ENCODE peak calls at places on chromosomes 3 and 15, in six cellular contexts. W, L, M, Q, Y and B are unnamed samples.

GRCh38 chr15:57895291-57895690 is 170.2 kb downstream of the ALDH1A2 start:
- DNase-seq in W (no peak), L (no peak), M (no peak), Q (no peak), Y (no peak), B (no peak)

GRCh38 chr15:92000709-92001108 is 147.2 kb downstream of the SLCO3A1 start:
- DNase-seq in W (no peak), L (no peak), M (no peak), Q (peak; percentile 35), Y (no peak), B (no peak)

GRCh38 chr3:68162644-68163043 is 508.2 kb upstream of the SUCLG2 start:
- DNase-seq in W (no peak), L (no peak), M (no peak), Q (no peak), Y (no peak), B (no peak)

GRCh38 chr3:111588527-111588926 is 6.6 kb downstream of the ZBED2 start:
- DNase-seq in W (no peak), L (no peak), M (no peak), Q (no peak), Y (no peak), B (no peak)

GRCh38 chr3:131989318-131989717 is 45.5 kb downstream of the CPNE4 start:
- DNase-seq in W (no peak), L (no peak), M (no peak), Q (no peak), Y (no peak), B (no peak)

GRCh38 chr3:46714728-46715506 is 2.8 kb downstream of the PRSS50 start:
- DNase-seq in W (no peak), L (no peak), M (no peak), Q (no peak), Y (no peak), B (no peak)

GRCh38 chr3:172321035-172321434 is 127.2 kb downstream of the GHSR start:
- DNase-seq in W (no peak), L (no peak), M (no peak), Q (peak; percentile 25), Y (no peak), B (no peak)

GRCh38 chr15:35783203-35783602 is 237.2 kb upstream of the DPH6 start:
- DNase-seq in W (no peak), L (no peak), M (no peak), Q (no peak), Y (no peak), B (no peak)

GRCh38 chr3:71905426-71905825 is 120.5 kb upstream of the PROK2 start:
- DNase-seq in W (no peak), L (no peak), M (no peak), Q (no peak), Y (no peak), B (no peak)

GRCh38 chr15:92707880-92708551 is 52.4 kb upstream of the FAM174B start:
- DNase-seq in W (no peak), L (no peak), M (no peak), Q (no peak), Y (no peak), B (no peak)

GRCh38 chr3:66370179-66370578 is 130.6 kb downstream of the LRIG1 start:
- DNase-seq in W (no peak), L (no peak), M (no peak), Q (no peak), Y (no peak), B (no peak)

GRCh38 chr15:40360015-40360414 is 2.0 kb downstream of the DISP2 start:
- DNase-seq in W (no peak), L (no peak), M (no peak), Q (no peak), Y (no peak), B (no peak)

GRCh38 chr15:45177285-45177684 is 10.5 kb downstream of the SHF start:
- DNase-seq in W (no peak), L (no peak), M (no peak), Q (no peak), Y (no peak), B (no peak)

GRCh38 chr15:73983773-73984172 is 8.3 kb downstream of the STOML1 start:
- DNase-seq in W (no peak), L (no peak), M (no peak), Q (no peak), Y (no peak), B (no peak)
- H3K27ac ChIP-seq in W (peak overlapping the region; percentile 82), L (no peak overlapping the region), M (peak overlapping the region; percentile 98), Q (no peak overlapping the region), Y (peak overlapping the region; percentile 79), B (no peak overlapping the region)

DNA sequence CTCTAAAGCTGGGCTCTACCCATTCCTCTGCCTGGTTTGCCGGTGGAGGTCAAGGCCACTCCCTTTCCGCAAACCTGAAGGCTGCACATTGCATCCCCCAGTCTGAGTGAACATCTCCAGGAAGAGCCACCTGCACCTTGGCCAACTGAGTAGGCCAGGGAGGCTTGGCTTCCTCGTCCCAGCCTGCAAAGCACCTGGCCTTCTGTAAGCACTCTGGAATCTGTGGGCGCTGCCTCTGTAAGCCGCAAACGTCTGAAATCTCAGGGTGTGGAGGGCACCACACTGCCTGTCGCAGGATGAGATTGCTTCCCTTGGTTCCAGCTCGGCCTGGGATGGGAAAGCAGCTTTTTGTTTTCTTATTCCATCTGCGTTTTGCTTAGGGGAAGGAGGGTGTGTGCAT is 81.3 kb downstream of the SEC22A start:
- DNase-seq in W (peak; percentile 16), L (no peak), M (no peak), Q (no peak), Y (no peak), B (no peak)
- H3K36me3 ChIP-seq in W (peaks cover 90% of the 10 kb centered on the region), L (no peaks in the 10 kb centered on the region), M (no peaks in the 10 kb centered on the region), Q (no peaks in the 10 kb centered on the region), Y (no peaks in the 10 kb centered on the region), B (no peaks in the 10 kb centered on the region)

DNA sequence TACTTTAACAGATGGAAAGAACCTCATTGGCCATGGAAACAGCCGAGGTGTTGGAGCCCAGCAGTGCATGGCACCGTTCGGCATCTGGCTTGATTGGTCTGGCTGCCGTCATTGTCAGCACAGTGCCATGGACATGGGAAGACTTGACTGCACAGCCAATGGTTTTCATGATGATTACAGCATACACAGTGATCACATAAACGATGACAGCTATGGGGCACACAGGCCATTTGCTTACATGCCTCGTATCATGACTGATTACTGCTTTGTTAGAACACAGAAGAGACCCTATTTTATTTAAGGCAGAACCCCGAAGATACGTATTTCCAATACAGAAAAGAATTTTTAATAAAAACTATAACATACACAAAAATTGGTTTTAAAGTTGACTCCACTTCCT is 44.1 kb downstream of the PGPEP1L start:
- DNase-seq in W (no peak), L (no peak), M (no peak), Q (no peak), Y (no peak), B (no peak)
- H3K27ac ChIP-seq in W (no peak overlapping the region), L (no peak overlapping the region), M (no peak overlapping the region), Q (no peak overlapping the region), Y (no peak overlapping the region), B (no peak overlapping the region)

DNA sequence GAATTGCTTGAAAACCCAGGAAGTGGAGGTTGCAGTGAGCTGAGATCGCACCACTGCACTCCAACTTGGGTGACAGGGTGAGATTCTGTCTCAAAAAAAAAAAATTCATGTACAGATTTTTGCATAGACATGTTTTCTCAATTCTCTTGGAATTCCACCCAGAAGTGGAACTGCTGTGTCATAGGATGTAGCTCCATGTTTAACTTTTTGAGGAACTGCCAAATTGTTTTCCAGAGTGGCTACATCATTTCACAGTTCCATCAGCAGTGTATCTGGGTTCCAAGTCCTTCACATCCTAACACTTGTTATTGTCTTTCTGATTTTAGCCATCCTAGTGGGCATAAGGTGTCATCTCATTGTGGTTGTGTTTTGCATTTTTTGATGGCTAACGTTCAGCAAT is 9.9 kb downstream of the CAPN7 start:
- DNase-seq in W (no peak), L (no peak), M (no peak), Q (no peak), Y (no peak), B (no peak)
- H3K36me3 ChIP-seq in W (peaks cover 82% of the 10 kb centered on the region), L (peaks cover 22% of the 10 kb centered on the region), M (peaks cover 4% of the 10 kb centered on the region), Q (peaks cover 25% of the 10 kb centered on the region), Y (no peaks in the 10 kb centered on the region), B (peaks cover 13% of the 10 kb centered on the region)

GRCh38 chr3:118963711-118964110 is 70.9 kb downstream of the IGSF11 start:
- DNase-seq in W (no peak), L (no peak), M (no peak), Q (no peak), Y (no peak), B (no peak)
- H3K27ac ChIP-seq in W (no peak overlapping the region), L (no peak overlapping the region), M (no peak overlapping the region), Q (no peak overlapping the region), Y (no peak overlapping the region), B (no peak overlapping the region)